ENCODE peak calls at places on chromosomes 2 and 18, in eight cellular contexts. Y, W, S, M, H, R, T and N are unnamed samples.

GRCh38 chr18:43793910-43794309 is 516.6 kb upstream of the SYT4 start:
- DNase-seq in R (no peak), W (no peak), S (no peak), H (no peak), T (no peak), Y (no peak), M (no peak), N (no peak)

GRCh38 chr2:183898641-183899040 is 699.7 kb upstream of the ZNF804A start:
- DNase-seq in T (no peak), R (no peak), H (no peak), Y (no peak), S (no peak), W (no peak), M (no peak), N (peak)

GRCh38 chr2:9178905-9179571 is 27.6 kb upstream of the ASAP2 start:
- DNase-seq in Y (no peak), M (peak), R (peak), T (peak), W (peak), S (peak), H (no peak), N (peak)

GRCh38 chr2:26887142-26887541 is 39.2 kb downstream of the DPYSL5 start:
- DNase-seq in M (peak), H (no peak), R (no peak), T (no peak), Y (no peak), S (no peak), W (no peak), N (no peak)

GRCh38 chr2:240205763-240206162 is 65.3 kb upstream of the OTOS start:
- DNase-seq in R (no peak), S (no peak), Y (no peak), T (no peak), W (no peak), H (no peak), M (no peak), N (peak)

GRCh38 chr2:90207454-90208058 is 1516.1 kb downstream of the RPIA start:
- DNase-seq in R (no peak), H (no peak), M (no peak), W (no peak), Y (no peak), T (no peak), S (no peak), N (peak)

GRCh38 chr2:46305767-46306166 is 8.6 kb downstream of the EPAS1 start:
- DNase-seq in W (no peak), S (no peak), R (no peak), Y (no peak), H (no peak), M (no peak), T (no peak), N (no peak)

GRCh38 chr2:215727507-215728503 is 285.5 kb downstream of the MREG start:
- DNase-seq in T (no peak), Y (no peak), M (no peak), H (no peak), S (no peak), W (peak), R (peak), N (peak)

GRCh38 chr2:46555011-46555410 is 75.6 kb downstream of the TMEM247 start:
- DNase-seq in M (no peak), Y (peak), W (no peak), H (no peak), R (no peak), S (no peak), T (no peak), N (no peak)

GRCh38 chr2:108958002-108958401 is 31.0 kb downstream of the EDAR start:
- DNase-seq in S (no peak), T (no peak), R (no peak), M (no peak), W (no peak), Y (no peak), H (no peak), N (peak)

GRCh38 chr2:177692828-177693269 is 300.3 kb downstream of the AGPS start:
- DNase-seq in H (no peak), R (no peak), M (no peak), Y (no peak), W (no peak), T (no peak), S (no peak), N (peak)

GRCh38 chr2:140274891-140275290 is 1494.7 kb upstream of the NXPH2 start:
- DNase-seq in H (no peak), R (no peak), S (no peak), W (no peak), T (no peak), M (no peak), Y (no peak), N (peak)

GRCh38 chr18:12772111-12772510 is 69.3 kb downstream of the PSMG2 start:
- DNase-seq in M (no peak), T (no peak), R (no peak), W (no peak), S (no peak), H (no peak), Y (no peak), N (no peak)

GRCh38 chr18:42298744-42299685 is 344.0 kb downstream of the PIK3C3 start:
- DNase-seq in M (peak), S (no peak), H (peak), R (peak), T (peak), W (peak), Y (peak), N (peak)

GRCh38 chr2:42314892-42315468 is 46.0 kb downstream of the COX7A2L start:
- DNase-seq in S (no peak), T (no peak), H (no peak), R (peak), M (no peak), Y (no peak), W (peak), N (peak)

GRCh38 chr2:238670341-238670681 is 177.6 kb upstream of the TWIST2 start:
- DNase-seq in M (no peak), R (no peak), H (no peak), S (no peak), T (no peak), W (no peak), Y (no peak), N (no peak)

GRCh38 chr2:241857041-241857541 is 1.6 kb downstream of the PDCD1 start:
- DNase-seq in Y (no peak), T (no peak), R (no peak), H (peak), S (peak), W (no peak), M (peak), N (no peak)
- H3K4me3 ChIP-seq in Y (no peak), T (no peak), R (no peak), H (no peak), S (no peak), W (no peak), M (no peak), N (no peak)

GRCh38 chr2:220460257-220460985 is 833.0 kb downstream of the SLC4A3 start:
- DNase-seq in Y (peak), S (no peak), T (no peak), M (no peak), W (no peak), H (no peak), R (no peak), N (peak)
- TF ChIP-seq CTCF in Y (peak), S (peak), T (no peak), M (peak), W (peak), H (no peak), R (peak), N (peak)

GRCh38 chr2:25505630-25506029 is 163.9 kb upstream of the DNMT3A start:
- DNase-seq in Y (no peak), T (no peak), R (peak), M (no peak), H (no peak), S (no peak), W (peak), N (peak)
- H3K4me3 ChIP-seq in Y (no peak), T (no peak), R (no peak), M (no peak), H (no peak), S (no peak), W (no peak), N (no peak)

GRCh38 chr2:71800106-71800809 is 346.9 kb downstream of the DYSF start:
- DNase-seq in R (no peak), W (no peak), S (no peak), Y (no peak), H (no peak), M (no peak), T (no peak), N (no peak)

GRCh38 chr2:71804251-71804650 is 343.4 kb downstream of the CYP26B1 start:
- DNase-seq in Y (no peak), S (no peak), W (no peak), H (no peak), R (no peak), M (no peak), T (no peak), N (no peak)

GRCh38 chr2:71803398-71803797 is 344.3 kb downstream of the CYP26B1 start:
- DNase-seq in H (no peak), Y (no peak), W (no peak), M (no peak), S (no peak), R (no peak), T (no peak), N (no peak)

GRCh38 chr2:71802556-71802955 is 345.1 kb downstream of the CYP26B1 start:
- DNase-seq in H (no peak), T (no peak), S (no peak), R (no peak), M (no peak), W (no peak), Y (no peak), N (no peak)

GRCh38 chr2:71801969-71802368 is 345.7 kb downstream of the CYP26B1 start:
- DNase-seq in H (peak), R (peak), T (peak), M (peak), Y (peak), S (no peak), W (peak), N (peak)
- TF ChIP-seq CTCF in H (peak), R (peak), T (peak), M (peak), Y (peak), S (peak), W (peak), N (peak)

DNA sequence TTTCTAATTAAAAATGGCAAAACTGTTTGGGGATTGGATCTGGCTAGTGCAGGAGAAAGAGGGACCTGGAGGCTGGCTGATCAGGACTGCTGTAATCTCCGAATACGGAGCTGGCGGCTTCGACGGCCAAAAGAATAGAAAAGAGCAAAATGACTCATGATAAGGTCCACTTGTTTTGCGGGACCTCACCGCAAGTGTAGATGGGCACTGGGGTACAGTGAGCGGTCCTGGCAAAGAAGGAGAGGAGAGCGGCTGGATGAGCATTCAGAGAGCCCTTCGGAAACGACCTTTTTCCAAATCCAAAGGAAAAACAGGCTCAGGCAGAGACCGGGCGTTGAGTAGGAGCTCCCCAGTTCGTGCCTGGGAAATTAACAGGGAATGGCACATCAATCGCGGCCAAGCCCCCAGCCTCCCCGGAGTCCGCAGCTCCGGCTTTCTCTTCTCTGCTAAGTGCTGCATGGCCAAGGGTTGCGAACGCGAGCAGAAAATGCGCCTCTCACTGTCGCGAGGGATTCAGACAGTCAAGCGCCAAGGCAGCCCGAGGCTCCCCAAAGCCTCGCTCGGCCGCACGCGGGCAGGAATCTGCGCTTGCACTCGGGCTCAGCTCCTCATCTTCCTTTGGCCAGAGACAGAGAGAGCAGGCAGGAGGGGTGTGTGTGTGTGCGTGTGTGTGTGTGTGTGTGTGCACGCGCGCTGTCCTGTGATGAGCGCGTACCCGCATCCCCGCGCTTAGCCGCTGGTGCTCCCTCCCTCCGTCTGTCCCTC is 1.8 kb downstream of the DCC start:
- DNase-seq in Y (peak), W (peak), T (no peak), S (no peak), M (no peak), R (no peak), H (peak), N (peak)
- H3K4me3 ChIP-seq in Y (peak), W (peak), T (no peak), S (no peak), M (no peak), R (peak), H (no peak), N (no peak)